ENCODE peak calls at places on chromosomes 5 and 9, in ten cellular contexts. J is adrenal gland, L is left ventricle myocardium inferior, I is PC-9, H is A549, N is cardiac muscle cell, Z is AG09309, A is endothelial cell of umbilical vein, R is LNCaP clone FGC, P is spleen. C is an unnamed sample.

GRCh38 chr5:174504266-174504726 is 220.1 kb upstream of the MSX2 start:
- DNase-seq in P (no peak), L (no peak), J (no peak), Z (no peak), H (no peak), R (no peak), N (peak; percentile 56), A (no peak), I (no peak), C (peak; percentile 10)

GRCh38 chr9:127154390-127155191 is 32.2 kb upstream of the ANGPTL2 start:
- DNase-seq in Z (peak; percentile 75), H (no peak), A (peak; percentile 88), R (no peak), L (peak; percentile 80), P (no peak), J (peak; percentile 38), I (no peak), N (peak; percentile 76), C (peak; percentile 90)

GRCh38 chr9:6098431-6098830 is 83.0 kb upstream of the RANBP6 start:
- DNase-seq in H (no peak), R (no peak), I (no peak), A (peak; percentile 73), J (peak; percentile 52), Z (no peak), N (peak; percentile 59), P (no peak), L (no peak), C (peak; percentile 80)

GRCh38 chr5:172076783-172077244 is 70.4 kb upstream of the FBXW11 start:
- DNase-seq in R (no peak), I (no peak), J (no peak), Z (peak; percentile 16), L (no peak), N (peak; percentile 47), P (no peak), A (no peak), H (no peak), C (peak; percentile 30)

GRCh38 chr5:86918246-86918645 is 300.5 kb downstream of the COX7C start:
- DNase-seq in Z (no peak), A (no peak), R (no peak), I (no peak), P (no peak), H (no peak), J (no peak), N (no peak), L (no peak), C (no peak)

GRCh38 chr9:103041961-103042360 is 46.8 kb downstream of the CYLC2 start:
- DNase-seq in N (no peak), H (no peak), Z (no peak), L (no peak), R (no peak), A (no peak), J (no peak), P (no peak), I (no peak), C (no peak)

GRCh38 chr5:171166766-171167165 is 142.3 kb upstream of the TLX3 start:
- DNase-seq in Z (no peak), L (no peak), N (no peak), I (no peak), H (no peak), J (no peak), R (no peak), A (no peak), P (no peak), C (no peak)

GRCh38 chr9:7439355-7439978 is 360.1 kb downstream of the DMAC1 start:
- DNase-seq in N (peak; percentile 53), A (no peak), I (no peak), P (no peak), R (no peak), Z (no peak), J (no peak), L (no peak), H (no peak), C (peak; percentile 28)

GRCh38 chr9:14561929-14562386 is 131.3 kb downstream of the ZDHHC21 start:
- DNase-seq in A (no peak), R (no peak), I (no peak), J (no peak), N (no peak), L (no peak), P (no peak), H (no peak), Z (no peak), C (no peak)

GRCh38 chr9:98329281-98329680 is 73.8 kb upstream of the TBC1D2 start:
- DNase-seq in I (no peak), N (no peak), H (no peak), A (no peak), P (peak; percentile 36), R (no peak), L (no peak), J (no peak), Z (no peak), C (no peak)

GRCh38 chr5:145450286-145450969 is 384.7 kb downstream of the PRELID2 start:
- DNase-seq in P (no peak), L (no peak), J (no peak), H (no peak), R (no peak), Z (no peak), A (no peak), I (no peak), N (no peak), C (no peak)

GRCh38 chr9:109974143-109974917 is 194.3 kb downstream of the PALM2AKAP2 start:
- DNase-seq in N (no peak), L (peak; percentile 21), P (peak; percentile 80), Z (no peak), I (no peak), R (no peak), J (peak; percentile 83), A (no peak), H (no peak), C (no peak)

GRCh38 chr9:134304712-134305111 is 21.5 kb upstream of the RXRA start:
- DNase-seq in Z (no peak), J (no peak), I (no peak), H (no peak), A (no peak), P (peak; percentile 23), R (no peak), L (no peak), N (no peak), C (no peak)

GRCh38 chr9:28598396-28598795 is 1025.1 kb upstream of the C9orf72 start:
- DNase-seq in L (no peak), A (no peak), H (no peak), I (no peak), P (no peak), Z (no peak), R (no peak), N (no peak), J (no peak), C (no peak)

GRCh38 chr9:117691367-117691766 is 12.8 kb upstream of the TLR4 start:
- DNase-seq in N (no peak), Z (no peak), R (no peak), I (no peak), H (no peak), P (no peak), J (no peak), A (peak; percentile 75), L (no peak), C (peak; percentile 40)

GRCh38 chr9:5563886-5564285 is 53.6 kb downstream of the PDCD1LG2 start:
- DNase-seq in J (no peak), H (no peak), I (no peak), L (no peak), N (no peak), P (no peak), Z (no peak), R (no peak), A (no peak), C (peak; percentile 50)

GRCh38 chr9:112029921-112030444 is 133.4 kb downstream of the UGCG start:
- DNase-seq in L (no peak), I (peak; percentile 99), A (peak; percentile 86), P (no peak), N (no peak), H (peak; percentile 87), Z (no peak), R (no peak), J (no peak), C (peak; percentile 63)

GRCh38 chr9:8859416-8859815 is 1059.8 kb upstream of the DMAC1 start:
- DNase-seq in H (no peak), A (no peak), R (no peak), Z (no peak), J (no peak), P (no peak), L (no peak), I (no peak), N (no peak), C (no peak)

GRCh38 chr5:3606121-3606831 is 10.6 kb downstream of the IRX1 start:
- DNase-seq in I (no peak), R (no peak), Z (no peak), P (peak; percentile 74), L (no peak), H (no peak), A (no peak), N (no peak), J (no peak), C (no peak)

GRCh38 chr9:94903961-94904421 is 177.5 kb downstream of the AOPEP start:
- DNase-seq in H (peak; percentile 44), A (no peak), Z (no peak), R (no peak), I (no peak), L (no peak), P (no peak), N (no peak), J (no peak), C (peak; percentile 60)
- H3K4me3 ChIP-seq in H (no peak overlapping the region), A (no peak overlapping the region), Z (no peak overlapping the region), R (no peak overlapping the region), I (no peak overlapping the region), L (no peak overlapping the region), P (no peak overlapping the region), N (no peak overlapping the region), J (no peak overlapping the region), C (no peak overlapping the region)

GRCh38 chr5:148202531-148203092 is at the start of gene SPINK6:
- DNase-seq in L (no peak), H (no peak), N (no peak), P (no peak), I (no peak), R (no peak), J (no peak), A (no peak), Z (no peak), C (no peak)
- TF ChIP-seq CTCF in L (no peak), H (no peak), N (no peak), P (no peak), I (no peak), R (no peak), J (no peak), A (no peak), Z (no peak), C (no peak)

GRCh38 chr5:142011572-142012185 is 1.1 kb downstream of the GNPDA1 start:
- DNase-seq in Z (no peak), L (no peak), J (no peak), P (no peak), H (no peak), N (no peak), A (no peak), R (no peak), I (no peak), C (no peak)
- H3K4me3 ChIP-seq in Z (no peak overlapping the region), L (peak overlapping the region; percentile 81), J (peak overlapping the region; percentile 83), P (no peak overlapping the region), H (peak overlapping the region; percentile 89), N (no peak overlapping the region), A (no peak overlapping the region), R (no peak overlapping the region), I (peak overlapping the region; percentile 61), C (peak overlapping the region; percentile 81)

DNA sequence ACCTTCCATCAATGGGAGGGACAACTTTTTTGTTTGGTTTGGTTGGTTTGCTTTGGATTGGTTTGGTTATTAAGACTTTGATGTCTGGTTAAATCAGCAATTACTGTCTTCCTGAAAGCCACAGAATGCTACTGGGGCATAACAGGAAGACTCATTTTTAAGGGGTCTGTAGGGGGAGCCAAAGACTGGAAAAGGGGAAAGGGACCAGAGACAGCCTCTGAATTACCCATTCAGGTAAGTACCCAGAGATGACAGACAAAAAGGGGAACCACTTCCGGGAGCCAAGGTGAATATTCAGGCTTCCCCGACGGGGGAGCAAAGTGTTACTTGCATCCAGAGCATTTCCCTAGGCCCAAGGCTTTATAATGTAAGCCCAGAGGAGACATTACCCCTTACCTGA is 4.6 kb upstream of the FEM1C start:
- DNase-seq in P (no peak), J (no peak), Z (no peak), A (peak; percentile 54), H (peak; percentile 21), N (no peak), L (no peak), R (no peak), I (no peak), C (no peak)
- TF ChIP-seq CTCF in P (no peak), J (no peak), Z (peak; percentile 22), A (peak; percentile 28), H (peak; percentile 26), N (peak; percentile 38), L (peak; percentile 3), R (no peak), I (no peak), C (peak; percentile 8)